ENCODE peak calls at places on chromosomes 7 and 10, in nine cellular contexts. W is Panc1, F is foreskin fibroblast, Z is kidney epithelial cell, E is IMR-90, A is heart left ventricle, B is glutamatergic neuron, R is HCT116, K is kidney. M is an unnamed sample.
A peak's percentile ranks its signal among the peaks of the same experiment; 100 is the strongest.

GRCh38 chr7:4713183-4713784 is 31.2 kb downstream of the FOXK1 start:
- DNase-seq in W (no peak), F (peak; percentile 56), Z (no peak), E (no peak), A (no peak), B (no peak), R (no peak), K (peak; percentile 86), M (no peak)

GRCh38 chr7:34748244-34749039 is 90.4 kb downstream of the NPSR1 start:
- DNase-seq in W (peak; percentile 93), F (peak; percentile 79), Z (peak; percentile 89), E (peak; percentile 12), A (peak; percentile 79), B (no peak), R (peak; percentile 89), K (peak; percentile 93), M (no peak)

GRCh38 chr7:92682324-92682723 is 92.1 kb upstream of the FAM133B start:
- DNase-seq in W (no peak), F (no peak), Z (no peak), E (no peak), A (no peak), B (no peak), R (no peak), K (no peak), M (no peak)

GRCh38 chr10:127227663-127228062 is 31.3 kb upstream of the INSYN2A start:
- DNase-seq in W (no peak), F (no peak), Z (no peak), E (no peak), A (no peak), B (no peak), R (no peak), K (no peak), M (no peak)

GRCh38 chr10:111103196-111103595 is 26.4 kb downstream of the ADRA2A start:
- DNase-seq in W (no peak), F (no peak), Z (no peak), E (no peak), A (no peak), B (no peak), R (no peak), K (no peak), M (no peak)

GRCh38 chr7:16136896-16137295 is 284.4 kb downstream of the CRPPA start:
- DNase-seq in W (no peak), F (peak; percentile 12), Z (no peak), E (no peak), A (no peak), B (no peak), R (no peak), K (no peak), M (no peak)

GRCh38 chr10:11838298-11838852 is 15.2 kb downstream of the PROSER2 start:
- DNase-seq in W (no peak), F (no peak), Z (no peak), E (no peak), A (no peak), B (no peak), R (no peak), K (no peak), M (no peak)

GRCh38 chr10:3231951-3232730 is 59.6 kb upstream of the PITRM1 start:
- DNase-seq in W (no peak), F (peak; percentile 41), Z (no peak), E (peak; percentile 24), A (no peak), B (no peak), R (no peak), K (no peak), M (no peak)

GRCh38 chr10:84424731-84425165 is 96.4 kb downstream of the CCSER2 start:
- DNase-seq in W (peak; percentile 84), F (peak; percentile 94), Z (peak; percentile 91), E (peak; percentile 98), A (peak; percentile 92), B (no peak), R (peak; percentile 36), K (peak; percentile 91), M (peak; percentile 32)

GRCh38 chr7:104973909-104974415 is 40.0 kb upstream of the KMT2E start:
- DNase-seq in W (no peak), F (peak; percentile 90), Z (no peak), E (peak; percentile 92), A (no peak), B (no peak), R (no peak), K (no peak), M (no peak)

GRCh38 chr10:88385601-88386203 is 197.4 kb downstream of the RNLS start:
- DNase-seq in W (no peak), F (no peak), Z (peak; percentile 37), E (no peak), A (no peak), B (no peak), R (peak; percentile 75), K (peak; percentile 93), M (no peak)

GRCh38 chr7:68689087-68689433 is 909.2 kb upstream of the AUTS2 start:
- DNase-seq in W (no peak), F (no peak), Z (no peak), E (no peak), A (no peak), B (no peak), R (no peak), K (no peak), M (no peak)

GRCh38 chr7:73967832-73968295 is 60.1 kb upstream of the ELN start:
- DNase-seq in W (no peak), F (no peak), Z (no peak), E (no peak), A (no peak), B (no peak), R (no peak), K (peak; percentile 57), M (no peak)

GRCh38 chr7:148882668-148883232 is 1.3 kb downstream of the EZH2 start:
- DNase-seq in W (peak; percentile 8), F (no peak), Z (no peak), E (no peak), A (no peak), B (no peak), R (no peak), K (no peak), M (no peak)

GRCh38 chr10:101230185-101230917 is 1.1 kb upstream of the LBX1 start:
- DNase-seq in W (no peak), F (no peak), Z (no peak), E (no peak), A (no peak), B (peak; percentile 37), R (no peak), K (no peak), M (peak; percentile 63)

GRCh38 chr10:22218448-22218847 is 633 bp upstream of the EBLN1 start:
- DNase-seq in W (no peak), F (no peak), Z (no peak), E (no peak), A (no peak), B (no peak), R (peak; percentile 2), K (no peak), M (no peak)
- TF ChIP-seq CTCF in W (peak; percentile 24), F (no peak), Z (no peak), E (no peak), A (no peak), B (no peak), R (peak; percentile 16), K (no peak), M (no peak)

GRCh38 chr10:14325325-14325955 is 5.3 kb downstream of the FRMD4A start:
- DNase-seq in W (peak; percentile 8), F (peak; percentile 31), Z (no peak), E (peak; percentile 12), A (no peak), B (peak; percentile 70), R (peak; percentile 50), K (no peak), M (peak; percentile 75)
- TF ChIP-seq CTCF in W (peak; percentile 47), F (peak; percentile 27), Z (peak; percentile 31), E (peak; percentile 26), A (peak; percentile 26), B (peak; percentile 62), R (peak; percentile 36), K (no peak), M (peak; percentile 74)

GRCh38 chr7:95201718-95202117 is 122.6 kb downstream of the PON1 start:
- DNase-seq in W (no peak), F (no peak), Z (no peak), E (no peak), A (no peak), B (no peak), R (no peak), K (no peak), M (no peak)

GRCh38 chr7:95204618-95205017 is 119.7 kb downstream of the PON1 start:
- DNase-seq in W (no peak), F (no peak), Z (no peak), E (no peak), A (no peak), B (no peak), R (no peak), K (no peak), M (no peak)

GRCh38 chr7:95205821-95206220 is 118.5 kb downstream of the PON1 start:
- DNase-seq in W (no peak), F (peak; percentile 71), Z (peak; percentile 39), E (peak; percentile 59), A (no peak), B (no peak), R (peak; percentile 3), K (no peak), M (no peak)

GRCh38 chr7:95198891-95199290 is 125.4 kb downstream of the PON1 start:
- DNase-seq in W (no peak), F (no peak), Z (no peak), E (no peak), A (no peak), B (no peak), R (no peak), K (no peak), M (no peak)

DNA sequence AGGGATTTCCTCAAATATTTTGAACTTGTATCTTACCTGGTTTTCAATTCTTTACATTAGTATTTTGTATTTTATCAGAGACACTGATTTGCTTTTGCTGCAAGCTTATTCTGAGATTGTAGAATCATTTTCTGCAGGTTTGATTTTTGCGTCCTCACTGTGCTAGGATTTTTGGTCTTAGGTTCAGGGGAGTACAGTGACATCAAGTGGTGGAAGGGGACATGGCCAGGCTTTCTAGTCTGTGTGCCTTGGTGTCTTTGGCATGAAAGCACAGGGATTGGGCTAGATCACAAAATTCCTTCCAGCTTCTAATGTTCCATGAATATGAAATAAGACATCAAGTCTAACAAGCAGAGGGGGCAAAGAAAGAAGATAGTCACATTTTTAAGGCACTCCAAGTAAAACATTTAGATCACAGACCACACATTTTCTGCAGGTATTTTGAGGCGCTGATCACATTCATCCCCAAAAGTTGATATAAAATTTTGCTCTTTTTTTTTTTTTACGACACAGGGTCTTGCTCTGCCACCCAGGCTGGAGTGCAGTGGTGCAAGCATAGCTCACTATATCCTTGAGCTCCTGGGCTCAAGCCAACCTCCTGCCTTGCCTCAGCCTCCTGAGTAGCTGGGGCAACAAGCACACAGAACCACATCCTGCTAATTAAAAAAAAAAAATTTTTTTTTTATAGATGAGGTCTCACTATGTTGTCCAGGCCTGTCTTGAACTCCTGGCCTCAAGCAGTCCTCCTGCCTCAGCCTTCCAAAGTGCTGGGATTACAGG is 124.4 kb downstream of the PON1 start:
- DNase-seq in W (peak; percentile 52), F (peak; percentile 75), Z (peak; percentile 18), E (peak; percentile 33), A (no peak), B (peak; percentile 40), R (peak; percentile 24), K (no peak), M (peak; percentile 46)
- TF ChIP-seq CTCF in W (peak; percentile 78), F (peak; percentile 85), Z (peak; percentile 75), E (peak; percentile 52), A (peak; percentile 67), B (peak; percentile 62), R (peak; percentile 48), K (peak; percentile 68), M (peak; percentile 64)

DNA sequence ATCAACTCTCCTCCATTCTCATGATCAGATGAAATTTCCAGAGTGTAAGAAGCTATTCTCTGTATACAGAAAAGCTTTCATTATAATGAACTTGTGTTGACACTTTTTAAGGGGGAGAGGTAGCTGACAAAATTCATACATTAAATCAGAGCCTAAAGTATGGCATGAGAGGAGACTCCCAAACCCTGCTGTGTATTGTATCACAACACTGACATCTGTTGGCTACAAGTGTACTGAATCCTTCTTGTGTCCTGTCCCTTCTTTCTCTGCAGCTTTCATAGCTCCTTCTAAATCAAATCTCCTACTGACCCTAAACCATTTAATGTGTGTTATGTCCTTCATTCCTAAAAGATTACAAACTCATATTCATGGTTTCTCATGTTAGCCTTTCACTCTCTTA is 70.9 kb downstream of the GCC1 start:
- DNase-seq in W (peak; percentile 41), F (peak; percentile 42), Z (no peak), E (peak; percentile 39), A (no peak), B (no peak), R (peak; percentile 29), K (no peak), M (no peak)
- TF ChIP-seq CTCF in W (peak; percentile 54), F (peak; percentile 44), Z (peak; percentile 24), E (peak; percentile 55), A (peak; percentile 24), B (no peak), R (peak; percentile 43), K (peak; percentile 29), M (no peak)